ENCODE peak calls at places on chromosomes 7 and 10, in eight cellular contexts. A is NCI-H69; B is activated T-helper 1 cell treated with anti-CD3 and anti-CD28 coated beads, Interleukin-2, amount 50 U/mL, for 16 hours; K is M059J; G is MM.1S; V is psoas muscle; U is C1 segment of cervical spinal cord; F is left lung. O is an unnamed sample.

GRCh38 chr10:69744971-69745370 is 56.7 kb upstream of the COL13A1 start:
- DNase-seq in F (no peak), B (no peak), V (no peak), K (no peak), A (no peak), U (no peak), G (no peak), O (no peak)

GRCh38 chr10:129199826-129200225 is 267.2 kb upstream of the MGMT start:
- DNase-seq in F (no peak), K (no peak), B (no peak), G (no peak), V (no peak), U (no peak), A (no peak), O (no peak)

GRCh38 chr7:17302575-17303142 is 4.2 kb downstream of the AHR start:
- DNase-seq in B (no peak), A (peak; percentile 38), G (peak; percentile 32), U (no peak), V (no peak), K (peak; percentile 72), F (no peak), O (no peak)

GRCh38 chr7:66952343-66953043 is 31.5 kb downstream of the TMEM248 start:
- DNase-seq in B (no peak), F (no peak), U (no peak), K (peak; percentile 94), A (no peak), V (no peak), G (no peak), O (no peak)

GRCh38 chr7:155090647-155091046 is 20.5 kb downstream of the HTR5A start:
- DNase-seq in G (no peak), K (peak; percentile 60), A (peak; percentile 83), F (no peak), B (no peak), V (no peak), U (no peak), O (no peak)

GRCh38 chr10:91798736-91799579 is 732 bp downstream of the TNKS2 start:
- DNase-seq in B (peak; percentile 30), U (peak; percentile 43), F (peak; percentile 61), V (peak; percentile 76), K (peak; percentile 39), G (peak; percentile 61), A (peak; percentile 69), O (no peak)

GRCh38 chr10:58956926-58957325 is 219.5 kb upstream of the PHYHIPL start:
- DNase-seq in A (no peak), F (no peak), V (no peak), B (no peak), K (peak; percentile 32), U (no peak), G (no peak), O (no peak)

GRCh38 chr10:111113961-111114830 is 37.4 kb downstream of the ADRA2A start:
- DNase-seq in G (no peak), U (no peak), A (no peak), B (no peak), K (peak; percentile 78), F (no peak), V (no peak), O (no peak)

GRCh38 chr10:22022257-22023051 is 18.9 kb upstream of the DNAJC1 start:
- DNase-seq in V (no peak), A (peak; percentile 32), U (no peak), G (no peak), B (peak; percentile 24), F (no peak), K (no peak), O (peak; percentile 16)

GRCh38 chr7:117982071-117983055 is 109.1 kb upstream of the CTTNBP2 start:
- DNase-seq in B (no peak), A (peak; percentile 12), G (no peak), F (no peak), V (no peak), U (no peak), K (no peak), O (no peak)

GRCh38 chr10:60943372-60944158 is 420 bp downstream of the RHOBTB1 start:
- DNase-seq in B (no peak), V (peak; percentile 79), K (peak; percentile 66), A (peak; percentile 80), U (peak; percentile 62), G (peak; percentile 24), F (peak; percentile 74), O (no peak)

GRCh38 chr7:155405399-155406318 is 52.3 kb upstream of the EN2 start:
- DNase-seq in B (no peak), K (no peak), G (no peak), F (no peak), A (no peak), V (peak; percentile 33), U (peak; percentile 41), O (no peak)

GRCh38 chr7:55309040-55309991 is 55.8 kb upstream of the LANCL2 start:
- DNase-seq in A (no peak), K (no peak), G (no peak), F (no peak), V (no peak), B (peak; percentile 6), U (no peak), O (peak; percentile 0)

GRCh38 chr10:43961523-43962345 is 313.1 kb upstream of the ZNF32 start:
- DNase-seq in U (no peak), A (no peak), B (no peak), K (peak; percentile 38), V (no peak), G (no peak), F (no peak), O (no peak)

GRCh38 chr7:159166530-159166929 is 21.9 kb upstream of the VIPR2 start:
- DNase-seq in K (no peak), U (no peak), B (no peak), F (no peak), G (no peak), A (no peak), V (no peak), O (no peak)

GRCh38 chr7:29231671-29232267 is 37.2 kb downstream of the CHN2 start:
- DNase-seq in V (no peak), G (no peak), F (no peak), U (no peak), A (peak; percentile 31), B (no peak), K (no peak), O (no peak)

GRCh38 chr10:36393800-36394199 is 731.6 kb upstream of the ANKRD30A start:
- DNase-seq in G (no peak), B (no peak), F (no peak), K (no peak), A (no peak), V (no peak), U (no peak), O (no peak)

GRCh38 chr7:79622781-79623180 is 169.3 kb upstream of the MAGI2 start:
- DNase-seq in U (no peak), V (no peak), A (peak; percentile 86), F (no peak), K (peak; percentile 24), G (no peak), B (no peak), O (no peak)

GRCh38 chr10:49324711-49325110 is 25.7 kb downstream of the C10orf71 start:
- DNase-seq in F (no peak), U (no peak), A (peak; percentile 30), K (peak; percentile 4), G (no peak), B (no peak), V (no peak), O (no peak)

GRCh38 chr7:51327287-51327717 is 10.7 kb upstream of the COBL start:
- DNase-seq in F (no peak), G (no peak), V (no peak), B (no peak), U (no peak), A (no peak), K (no peak), O (no peak)

GRCh38 chr10:7301039-7301768 is 109.6 kb downstream of the SFMBT2 start:
- DNase-seq in B (no peak), A (no peak), V (no peak), K (no peak), U (no peak), G (no peak), F (no peak), O (no peak)

GRCh38 chr7:11591943-11592342 is 240.1 kb downstream of the THSD7A start:
- DNase-seq in V (no peak), A (no peak), K (no peak), F (no peak), B (no peak), G (no peak), U (no peak), O (no peak)

GRCh38 chr10:69991151-69991550 is 61.5 kb upstream of the MACROH2A2 start:
- DNase-seq in F (no peak), V (no peak), K (no peak), B (no peak), U (no peak), A (no peak), G (no peak), O (no peak)

GRCh38 chr7:2864999-2865670 is 21.0 kb upstream of the GNA12 start:
- DNase-seq in G (peak; percentile 58), U (peak; percentile 26), F (no peak), B (peak; percentile 52), K (peak; percentile 73), A (peak; percentile 75), V (peak; percentile 76), O (peak; percentile 80)

GRCh38 chr10:31404640-31405039 is 85.6 kb downstream of the ZEB1 start:
- DNase-seq in A (no peak), V (no peak), K (peak; percentile 12), U (no peak), F (no peak), B (no peak), G (no peak), O (no peak)

GRCh38 chr7:41328544-41328943 is 374.3 kb downstream of the INHBA start:
- DNase-seq in A (no peak), F (no peak), V (no peak), U (no peak), G (no peak), K (peak; percentile 38), B (no peak), O (no peak)

GRCh38 chr7:95549818-95550529 is 46.3 kb downstream of the PDK4 start:
- DNase-seq in V (peak; percentile 93), F (peak; percentile 79), G (no peak), U (peak; percentile 85), B (no peak), A (peak; percentile 90), K (peak; percentile 96), O (no peak)

GRCh38 chr10:32308027-32308603 is 38.8 kb downstream of the EPC1 start:
- DNase-seq in U (no peak), K (no peak), F (no peak), G (no peak), V (no peak), A (no peak), B (no peak), O (peak; percentile 8)

GRCh38 chr7:128705891-128706333 is 33.2 kb upstream of the CALU start:
- DNase-seq in A (peak; percentile 80), B (no peak), G (no peak), V (no peak), U (no peak), F (no peak), K (peak; percentile 70), O (no peak)

GRCh38 chr7:26891400-26892355 is 27.3 kb upstream of the SKAP2 start:
- DNase-seq in F (no peak), K (peak; percentile 84), A (no peak), U (no peak), G (no peak), B (no peak), V (no peak), O (no peak)

GRCh38 chr7:31948041-31948440 is 122.2 kb downstream of the PDE1C start:
- DNase-seq in V (no peak), F (no peak), B (no peak), A (no peak), U (no peak), K (peak; percentile 98), G (no peak), O (no peak)